ENCODE peak calls at places on chromosomes 12 and 14, in ten cellular contexts. T is GM04504; Y is anterior cingulate cortex; S is AG09319; D is lower leg skin; Q is ureter; O is stimulated activated CD8-positive, alpha-beta memory T cell treated with anti-CD3 and anti-CD28 coated beads, Interleukin-7, amount 100 ng/mL, for 4 hours; P is NCI-H2107; I is ovary; R is foreskin melanocyte. K is an unnamed sample.

GRCh38 chr12:13425766-13426165 is 229.2 kb downstream of the EMP1 start:
- DNase-seq in T (peak; percentile 87), Y (no peak), S (no peak), D (no peak), Q (no peak), O (no peak), P (no peak), I (no peak), R (peak; percentile 21), K (no peak)

GRCh38 chr12:50923361-50924130 is 28.8 kb upstream of the HIGD1C start:
- DNase-seq in T (no peak), Y (no peak), S (no peak), D (no peak), Q (no peak), O (no peak), P (no peak), I (no peak), R (no peak), K (no peak)

GRCh38 chr12:62919827-62920226 is 15.1 kb downstream of the PPM1H start:
- DNase-seq in T (no peak), Y (peak; percentile 31), S (no peak), D (no peak), Q (no peak), O (no peak), P (peak; percentile 90), I (peak; percentile 21), R (no peak), K (no peak)

GRCh38 chr14:27056586-27056985 is 458.8 kb upstream of the NOVA1 start:
- DNase-seq in T (no peak), Y (no peak), S (no peak), D (no peak), Q (no peak), O (no peak), P (no peak), I (no peak), R (no peak), K (no peak)

GRCh38 chr14:56002316-56002715 is 115.9 kb upstream of the PELI2 start:
- DNase-seq in T (no peak), Y (no peak), S (no peak), D (no peak), Q (no peak), O (no peak), P (no peak), I (no peak), R (no peak), K (no peak)

GRCh38 chr12:4892418-4892817 is 17.3 kb upstream of the KCNA1 start:
- DNase-seq in T (no peak), Y (no peak), S (no peak), D (no peak), Q (no peak), O (no peak), P (no peak), I (no peak), R (no peak), K (no peak)

GRCh38 chr12:32444895-32445294 is 45.5 kb downstream of the FGD4 start:
- DNase-seq in T (no peak), Y (no peak), S (peak; percentile 19), D (no peak), Q (no peak), O (no peak), P (no peak), I (no peak), R (peak; percentile 58), K (no peak)

GRCh38 chr14:50380455-50380854 is 16.2 kb downstream of the CDKL1 start:
- DNase-seq in T (no peak), Y (no peak), S (no peak), D (no peak), Q (no peak), O (no peak), P (no peak), I (no peak), R (no peak), K (no peak)

GRCh38 chr12:18141583-18141982 is 51.6 kb upstream of the RERGL start:
- DNase-seq in T (no peak), Y (no peak), S (no peak), D (no peak), Q (no peak), O (no peak), P (no peak), I (no peak), R (peak; percentile 24), K (no peak)

GRCh38 chr12:50322196-50322595 is 38.9 kb upstream of the LIMA1 start:
- DNase-seq in T (no peak), Y (no peak), S (no peak), D (no peak), Q (no peak), O (no peak), P (no peak), I (no peak), R (no peak), K (no peak)

GRCh38 chr12:26226629-26227375 is 31.4 kb downstream of the SSPN start:
- DNase-seq in T (no peak), Y (peak; percentile 66), S (no peak), D (no peak), Q (peak; percentile 68), O (no peak), P (no peak), I (peak; percentile 47), R (peak; percentile 10), K (no peak)

GRCh38 chr14:102746568-102747438 is 30.4 kb upstream of the TRAF3 start:
- DNase-seq in T (no peak), Y (no peak), S (no peak), D (no peak), Q (no peak), O (no peak), P (no peak), I (no peak), R (no peak), K (no peak)

GRCh38 chr14:106436310-106436905 is 910.0 kb downstream of the TMEM121 start:
- DNase-seq in T (no peak), Y (no peak), S (no peak), D (no peak), Q (no peak), O (peak; percentile 56), P (peak; percentile 44), I (no peak), R (no peak), K (no peak)

GRCh38 chr14:69321601-69322330 is 61.8 kb downstream of the GALNT16 start:
- DNase-seq in T (no peak), Y (no peak), S (no peak), D (no peak), Q (no peak), O (no peak), P (no peak), I (peak; percentile 44), R (no peak), K (no peak)

GRCh38 chr12:113065126-113066007 is 8.8 kb downstream of the DTX1 start:
- DNase-seq in T (no peak), Y (no peak), S (no peak), D (no peak), Q (no peak), O (no peak), P (no peak), I (no peak), R (no peak), K (no peak)

GRCh38 chr14:84750284-84750683 is 779.7 kb upstream of the FLRT2 start:
- DNase-seq in T (no peak), Y (no peak), S (no peak), D (no peak), Q (no peak), O (no peak), P (no peak), I (no peak), R (no peak), K (no peak)

GRCh38 chr14:77376380-77376770 is 519 bp downstream of the TMED8 start:
- DNase-seq in T (no peak), Y (peak; percentile 18), S (no peak), D (peak; percentile 19), Q (peak; percentile 43), O (peak; percentile 8), P (no peak), I (peak; percentile 44), R (peak; percentile 13), K (no peak)

GRCh38 chr12:96241484-96242256 is 47.5 kb downstream of the ELK3 start:
- DNase-seq in T (peak; percentile 88), Y (no peak), S (peak; percentile 90), D (no peak), Q (no peak), O (peak; percentile 53), P (no peak), I (no peak), R (no peak), K (no peak)

GRCh38 chr12:96061864-96062453 is 26.6 kb upstream of the LTA4H start:
- DNase-seq in T (peak; percentile 72), Y (peak; percentile 9), S (peak; percentile 74), D (peak; percentile 69), Q (peak; percentile 70), O (peak; percentile 50), P (peak; percentile 3), I (peak; percentile 67), R (peak; percentile 68), K (no peak)

GRCh38 chr12:49716546-49716945 is 9.3 kb upstream of the FMNL3 start:
- DNase-seq in T (no peak), Y (no peak), S (no peak), D (no peak), Q (no peak), O (no peak), P (no peak), I (no peak), R (no peak), K (no peak)

GRCh38 chr14:21825147-21825743 is 151.6 kb upstream of the OR4E1 start:
- DNase-seq in T (no peak), Y (no peak), S (no peak), D (no peak), Q (no peak), O (no peak), P (no peak), I (no peak), R (peak; percentile 5), K (no peak)

GRCh38 chr12:22333751-22334695 is 484 bp downstream of the ST8SIA1 start:
- DNase-seq in T (no peak), Y (no peak), S (no peak), D (no peak), Q (no peak), O (no peak), P (no peak), I (peak; percentile 19), R (no peak), K (no peak)

GRCh38 chr14:37399517-37399916 is 195.5 kb downstream of the FOXA1 start:
- DNase-seq in T (no peak), Y (no peak), S (no peak), D (no peak), Q (no peak), O (no peak), P (no peak), I (no peak), R (no peak), K (no peak)

GRCh38 chr12:69330475-69331473 is 17.4 kb upstream of the LYZ start:
- DNase-seq in T (no peak), Y (no peak), S (no peak), D (no peak), Q (peak; percentile 50), O (peak; percentile 19), P (no peak), I (peak; percentile 24), R (no peak), K (no peak)

K was measured in coronary artery.